ENCODE peak calls at places on chromosomes 5 and 9, in ten cellular contexts. One of them, this sample, is unnamed. For H3K4me1, the result is how much of the 10 kb centered on the place peaks cover.

GRCh38 chr9:33924978-33925797 is 108.2 kb downstream of the UBE2R2 start:
- DNase-seq in esophagus squamous epithelium: no peak
- DNase-seq in transverse colon: peak
- DNase-seq in hepatocyte: peak
- DNase-seq in colonic mucosa: peak
- DNase-seq in H9: peak
- DNase-seq in PC-3: peak
- DNase-seq in CD8-positive, alpha-beta T cell: no peak
- DNase-seq in astrocyte: no peak
- DNase-seq in A549: peak
- DNase-seq in this sample: peak

GRCh38 chr9:123544007-123544827 is 188.2 kb downstream of the CRB2 start:
- DNase-seq in esophagus squamous epithelium: no peak
- DNase-seq in colonic mucosa: peak
- DNase-seq in CD8-positive, alpha-beta T cell: no peak
- DNase-seq in H9: no peak
- DNase-seq in PC-3: peak
- DNase-seq in transverse colon: peak
- DNase-seq in A549: peak
- DNase-seq in hepatocyte: peak
- DNase-seq in astrocyte: peak
- DNase-seq in this sample: no peak

GRCh38 chr9:87685871-87686519 is 39.9 kb upstream of the CTSL start:
- DNase-seq in astrocyte: no peak
- DNase-seq in hepatocyte: no peak
- DNase-seq in CD8-positive, alpha-beta T cell: no peak
- DNase-seq in esophagus squamous epithelium: no peak
- DNase-seq in transverse colon: peak
- DNase-seq in PC-3: no peak
- DNase-seq in H9: peak
- DNase-seq in colonic mucosa: no peak
- DNase-seq in A549: no peak
- DNase-seq in this sample: no peak

GRCh38 chr9:116134981-116135380 is 18.6 kb upstream of the PAPPA start:
- DNase-seq in CD8-positive, alpha-beta T cell: no peak
- DNase-seq in transverse colon: no peak
- DNase-seq in colonic mucosa: no peak
- DNase-seq in PC-3: no peak
- DNase-seq in A549: no peak
- DNase-seq in hepatocyte: no peak
- DNase-seq in H9: no peak
- DNase-seq in esophagus squamous epithelium: no peak
- DNase-seq in astrocyte: no peak
- DNase-seq in this sample: no peak

GRCh38 chr5:57488308-57488955 is 5.8 kb upstream of the ACTBL2 start:
- DNase-seq in astrocyte: peak
- DNase-seq in esophagus squamous epithelium: no peak
- DNase-seq in CD8-positive, alpha-beta T cell: no peak
- DNase-seq in H9: no peak
- DNase-seq in PC-3: peak
- DNase-seq in transverse colon: no peak
- DNase-seq in hepatocyte: no peak
- DNase-seq in A549: no peak
- DNase-seq in colonic mucosa: no peak
- DNase-seq in this sample: no peak

GRCh38 chr5:143874312-143874711 is 62.4 kb downstream of the HMHB1 start:
- DNase-seq in H9: no peak
- DNase-seq in hepatocyte: no peak
- DNase-seq in astrocyte: peak
- DNase-seq in esophagus squamous epithelium: no peak
- DNase-seq in PC-3: no peak
- DNase-seq in A549: no peak
- DNase-seq in CD8-positive, alpha-beta T cell: no peak
- DNase-seq in transverse colon: no peak
- DNase-seq in colonic mucosa: no peak
- DNase-seq in this sample: no peak

GRCh38 chr9:27054841-27055240 is 49.4 kb upstream of the LRRC19 start:
- DNase-seq in transverse colon: no peak
- DNase-seq in PC-3: no peak
- DNase-seq in H9: no peak
- DNase-seq in hepatocyte: no peak
- DNase-seq in esophagus squamous epithelium: no peak
- DNase-seq in A549: no peak
- DNase-seq in CD8-positive, alpha-beta T cell: no peak
- DNase-seq in colonic mucosa: no peak
- DNase-seq in astrocyte: no peak
- DNase-seq in this sample: no peak

GRCh38 chr5:170278611-170279500 is 18.7 kb downstream of the LCP2 start:
- DNase-seq in H9: peak
- DNase-seq in hepatocyte: no peak
- DNase-seq in PC-3: no peak
- DNase-seq in esophagus squamous epithelium: peak
- DNase-seq in transverse colon: peak
- DNase-seq in CD8-positive, alpha-beta T cell: peak
- DNase-seq in colonic mucosa: peak
- DNase-seq in astrocyte: no peak
- DNase-seq in A549: no peak
- DNase-seq in this sample: no peak

DNA sequence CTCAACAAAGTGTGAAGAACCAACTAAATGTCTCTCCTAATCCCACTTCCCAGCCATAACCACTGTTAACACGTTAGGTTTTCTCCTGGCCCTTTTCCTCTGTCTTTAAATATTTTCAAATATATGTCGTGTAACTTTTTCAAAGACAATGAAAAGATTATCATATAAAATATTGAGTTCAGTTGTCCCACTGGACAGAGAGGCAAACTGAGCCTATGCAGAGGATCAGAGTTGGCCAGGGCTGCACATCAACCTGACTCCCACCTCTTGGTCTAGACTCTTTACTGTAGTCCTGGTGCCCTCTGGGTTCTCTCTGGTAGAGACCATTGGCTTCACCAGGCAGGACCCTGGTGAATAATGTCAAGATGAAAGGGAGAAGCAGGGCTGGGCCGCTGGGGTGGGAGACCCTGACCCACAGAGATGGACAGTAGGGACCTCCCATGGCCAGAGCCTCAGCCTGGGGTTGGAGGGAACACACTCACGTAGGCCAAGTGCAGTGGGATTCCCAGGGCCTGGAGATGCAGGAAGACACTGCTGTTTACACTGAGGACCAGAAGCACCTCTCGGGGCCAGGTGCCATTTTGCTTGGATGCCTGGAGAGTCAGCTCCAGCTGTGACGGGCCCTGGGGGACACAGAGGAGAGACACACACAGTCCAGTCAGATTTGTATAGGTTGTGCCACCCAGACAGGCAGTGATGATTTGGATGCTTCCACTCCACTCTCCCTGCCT is 25.1 kb downstream of the ENG start:
- DNase-seq in hepatocyte: no peak
- DNase-seq in astrocyte: no peak
- DNase-seq in PC-3: no peak
- DNase-seq in colonic mucosa: no peak
- DNase-seq in transverse colon: no peak
- DNase-seq in esophagus squamous epithelium: no peak
- DNase-seq in H9: no peak
- DNase-seq in CD8-positive, alpha-beta T cell: no peak
- DNase-seq in A549: no peak
- DNase-seq in this sample: no peak
- H3K4me1 ChIP-seq in hepatocyte: under half
- H3K4me1 ChIP-seq in astrocyte: under half
- H3K4me1 ChIP-seq in PC-3: under half
- H3K4me1 ChIP-seq in colonic mucosa: under half
- H3K4me1 ChIP-seq in transverse colon: under half
- H3K4me1 ChIP-seq in esophagus squamous epithelium: under half
- H3K4me1 ChIP-seq in H9: under half
- H3K4me1 ChIP-seq in CD8-positive, alpha-beta T cell: under half
- H3K4me1 ChIP-seq in A549: under half
- H3K4me1 ChIP-seq in this sample: under half

GRCh38 chr9:92730897-92731296 is 33.7 kb downstream of the BICD2 start:
- DNase-seq in A549: no peak
- DNase-seq in transverse colon: no peak
- DNase-seq in colonic mucosa: no peak
- DNase-seq in CD8-positive, alpha-beta T cell: no peak
- DNase-seq in PC-3: no peak
- DNase-seq in H9: peak
- DNase-seq in astrocyte: no peak
- DNase-seq in esophagus squamous epithelium: no peak
- DNase-seq in hepatocyte: no peak
- DNase-seq in this sample: no peak

GRCh38 chr9:92729735-92730155 is 34.9 kb downstream of the BICD2 start:
- DNase-seq in colonic mucosa: no peak
- DNase-seq in esophagus squamous epithelium: no peak
- DNase-seq in astrocyte: no peak
- DNase-seq in transverse colon: no peak
- DNase-seq in PC-3: no peak
- DNase-seq in hepatocyte: no peak
- DNase-seq in CD8-positive, alpha-beta T cell: no peak
- DNase-seq in A549: no peak
- DNase-seq in H9: peak
- DNase-seq in this sample: no peak

GRCh38 chr9:92727716-92728700 is 36.6 kb downstream of the BICD2 start:
- DNase-seq in astrocyte: no peak
- DNase-seq in colonic mucosa: no peak
- DNase-seq in A549: no peak
- DNase-seq in PC-3: no peak
- DNase-seq in transverse colon: no peak
- DNase-seq in CD8-positive, alpha-beta T cell: no peak
- DNase-seq in hepatocyte: no peak
- DNase-seq in H9: no peak
- DNase-seq in esophagus squamous epithelium: no peak
- DNase-seq in this sample: no peak

GRCh38 chr9:92726971-92727715 is 37.5 kb downstream of the BICD2 start:
- DNase-seq in H9: no peak
- DNase-seq in PC-3: no peak
- DNase-seq in CD8-positive, alpha-beta T cell: no peak
- DNase-seq in astrocyte: no peak
- DNase-seq in A549: no peak
- DNase-seq in transverse colon: no peak
- DNase-seq in esophagus squamous epithelium: no peak
- DNase-seq in colonic mucosa: no peak
- DNase-seq in hepatocyte: no peak
- DNase-seq in this sample: no peak

DNA sequence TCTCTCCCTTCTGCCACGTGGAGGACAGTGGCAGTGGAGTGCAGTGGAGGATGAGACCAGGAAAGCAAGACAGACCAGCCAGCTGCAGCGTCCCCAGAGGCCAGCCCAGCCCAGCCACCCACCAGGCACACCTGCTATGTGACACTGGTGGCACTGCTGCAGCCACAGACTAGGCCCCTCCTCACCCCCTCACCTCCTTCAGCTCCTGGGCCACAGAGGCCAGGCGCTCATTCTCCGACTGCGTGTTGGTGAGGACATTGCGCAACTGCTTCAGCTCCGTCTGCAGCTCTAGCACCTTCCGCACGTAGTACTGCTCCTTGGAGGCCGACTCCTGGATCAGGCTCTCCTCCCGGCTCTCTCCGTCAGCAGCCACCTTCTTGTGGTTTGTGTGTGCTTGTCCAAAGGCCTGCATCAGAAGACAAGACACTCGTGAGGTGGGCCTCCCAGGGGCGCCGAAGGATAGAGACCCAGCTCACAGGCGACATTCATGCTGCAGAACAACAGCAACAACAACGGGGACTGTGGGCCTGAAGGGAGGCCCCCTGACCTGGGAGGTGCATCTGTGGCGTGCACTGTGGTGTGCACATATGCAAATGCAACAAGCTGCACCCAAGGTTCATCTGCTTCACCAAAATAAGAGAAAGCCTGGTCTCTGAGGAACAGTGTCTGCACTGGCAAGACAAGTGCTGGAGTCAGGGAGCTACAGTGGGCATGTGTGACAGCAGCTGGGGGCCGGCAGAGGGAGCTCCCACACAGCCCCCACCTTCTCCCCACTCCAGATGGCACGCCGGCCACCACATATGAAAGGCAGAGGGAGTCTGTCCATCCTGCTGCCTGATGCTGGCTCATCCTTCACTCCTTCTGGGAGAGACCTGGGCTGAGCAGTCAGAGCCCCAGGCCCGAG is 35.5 kb downstream of the BICD2 start:
- DNase-seq in transverse colon: peak
- DNase-seq in colonic mucosa: no peak
- DNase-seq in hepatocyte: no peak
- DNase-seq in CD8-positive, alpha-beta T cell: no peak
- DNase-seq in esophagus squamous epithelium: no peak
- DNase-seq in PC-3: no peak
- DNase-seq in H9: peak
- DNase-seq in astrocyte: no peak
- DNase-seq in A549: no peak
- DNase-seq in this sample: no peak
- TF ChIP-seq CTCF in transverse colon: peak
- TF ChIP-seq CTCF in colonic mucosa: no peak
- TF ChIP-seq CTCF in hepatocyte: peak
- TF ChIP-seq CTCF in CD8-positive, alpha-beta T cell: no peak
- TF ChIP-seq CTCF in esophagus squamous epithelium: peak
- TF ChIP-seq CTCF in PC-3: no peak
- TF ChIP-seq CTCF in H9: peak
- TF ChIP-seq CTCF in astrocyte: no peak
- TF ChIP-seq CTCF in A549: no peak
- TF ChIP-seq CTCF in this sample: no peak

GRCh38 chr5:76850543-76851140 is 828 bp downstream of the S100Z start:
- DNase-seq in CD8-positive, alpha-beta T cell: no peak
- DNase-seq in PC-3: no peak
- DNase-seq in A549: no peak
- DNase-seq in esophagus squamous epithelium: no peak
- DNase-seq in colonic mucosa: no peak
- DNase-seq in astrocyte: no peak
- DNase-seq in H9: no peak
- DNase-seq in hepatocyte: no peak
- DNase-seq in transverse colon: no peak
- DNase-seq in this sample: no peak

GRCh38 chr5:76852716-76853115 is 2.9 kb downstream of the S100Z start:
- DNase-seq in transverse colon: no peak
- DNase-seq in esophagus squamous epithelium: no peak
- DNase-seq in colonic mucosa: no peak
- DNase-seq in H9: no peak
- DNase-seq in A549: no peak
- DNase-seq in astrocyte: no peak
- DNase-seq in CD8-positive, alpha-beta T cell: no peak
- DNase-seq in hepatocyte: no peak
- DNase-seq in PC-3: no peak
- DNase-seq in this sample: no peak

GRCh38 chr5:76849767-76850291 is at the start of gene S100Z:
- DNase-seq in colonic mucosa: no peak
- DNase-seq in astrocyte: no peak
- DNase-seq in CD8-positive, alpha-beta T cell: peak
- DNase-seq in esophagus squamous epithelium: no peak
- DNase-seq in transverse colon: no peak
- DNase-seq in hepatocyte: peak
- DNase-seq in H9: no peak
- DNase-seq in A549: no peak
- DNase-seq in PC-3: no peak
- DNase-seq in this sample: no peak

GRCh38 chr5:76854644-76855043 is 4.8 kb downstream of the S100Z start:
- DNase-seq in A549: no peak
- DNase-seq in colonic mucosa: no peak
- DNase-seq in hepatocyte: no peak
- DNase-seq in CD8-positive, alpha-beta T cell: no peak
- DNase-seq in esophagus squamous epithelium: no peak
- DNase-seq in H9: no peak
- DNase-seq in PC-3: no peak
- DNase-seq in transverse colon: no peak
- DNase-seq in astrocyte: no peak
- DNase-seq in this sample: no peak

GRCh38 chr5:76851713-76852369 is 2.0 kb downstream of the S100Z start:
- DNase-seq in hepatocyte: no peak
- DNase-seq in astrocyte: no peak
- DNase-seq in H9: no peak
- DNase-seq in transverse colon: no peak
- DNase-seq in PC-3: no peak
- DNase-seq in colonic mucosa: no peak
- DNase-seq in A549: no peak
- DNase-seq in esophagus squamous epithelium: no peak
- DNase-seq in CD8-positive, alpha-beta T cell: no peak
- DNase-seq in this sample: no peak
- H3K4me1 ChIP-seq in hepatocyte: under half
- H3K4me1 ChIP-seq in astrocyte: under half
- H3K4me1 ChIP-seq in H9: under half
- H3K4me1 ChIP-seq in transverse colon: under half
- H3K4me1 ChIP-seq in PC-3: under half
- H3K4me1 ChIP-seq in colonic mucosa: under half
- H3K4me1 ChIP-seq in A549: under half
- H3K4me1 ChIP-seq in esophagus squamous epithelium: under half
- H3K4me1 ChIP-seq in CD8-positive, alpha-beta T cell: under half
- H3K4me1 ChIP-seq in this sample: under half

DNA sequence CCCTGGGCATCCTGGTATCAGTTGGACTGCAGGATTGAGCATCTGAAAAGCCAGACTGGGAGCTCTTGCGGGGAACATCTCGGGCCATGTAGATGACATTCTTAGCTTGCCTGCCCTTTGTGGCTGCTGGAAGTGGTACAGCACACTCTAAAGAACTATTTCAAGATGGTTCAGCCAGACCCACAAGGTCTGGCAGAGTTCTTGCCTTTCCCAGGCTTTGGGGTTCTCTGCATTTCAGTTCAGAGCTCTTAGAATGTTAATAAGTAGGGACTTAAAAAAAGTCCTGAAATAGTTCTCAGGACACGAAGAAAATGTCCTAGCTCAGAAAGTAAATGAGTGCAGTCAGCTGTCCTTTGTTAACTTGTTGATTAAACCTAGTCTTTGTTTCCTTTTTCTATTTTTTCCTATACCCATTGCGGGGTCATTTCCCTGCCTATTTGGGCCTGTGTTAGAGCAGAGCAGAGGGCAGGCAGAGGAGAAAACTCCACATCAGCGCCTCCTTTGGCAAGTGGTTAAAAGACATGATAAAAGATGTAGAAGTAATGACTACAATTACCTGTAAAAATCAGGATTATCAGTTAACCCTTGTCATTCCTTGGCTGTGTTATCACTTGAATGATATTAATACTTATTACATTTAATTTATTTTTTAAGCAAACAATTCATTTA is 291.5 kb downstream of the ZSWIM6 start:
- DNase-seq in CD8-positive, alpha-beta T cell: no peak
- DNase-seq in esophagus squamous epithelium: no peak
- DNase-seq in transverse colon: no peak
- DNase-seq in hepatocyte: no peak
- DNase-seq in PC-3: no peak
- DNase-seq in A549: peak
- DNase-seq in H9: peak
- DNase-seq in colonic mucosa: no peak
- DNase-seq in astrocyte: peak
- DNase-seq in this sample: no peak
- TF ChIP-seq CTCF in CD8-positive, alpha-beta T cell: no peak
- TF ChIP-seq CTCF in esophagus squamous epithelium: no peak
- TF ChIP-seq CTCF in transverse colon: peak
- TF ChIP-seq CTCF in hepatocyte: peak
- TF ChIP-seq CTCF in PC-3: no peak
- TF ChIP-seq CTCF in A549: peak
- TF ChIP-seq CTCF in H9: peak
- TF ChIP-seq CTCF in colonic mucosa: no peak
- TF ChIP-seq CTCF in astrocyte: peak
- TF ChIP-seq CTCF in this sample: no peak